ENCODE peak calls at places on chromosomes 5 and 9, in four cellular contexts. X is prostate gland, K is Panc1, A is cardiac muscle cell. E is an unnamed sample.

GRCh38 chr5:37637165-37637845 is 202.5 kb downstream of the GDNF start:
- DNase-seq in X (no peak), K (no peak), A (no peak), E (peak; percentile 54)

GRCh38 chr9:86926130-86926529 is 21.2 kb downstream of the GAS1 start:
- DNase-seq in X (no peak), K (no peak), A (peak; percentile 42), E (no peak)

GRCh38 chr5:86838078-86838477 is 220.3 kb downstream of the COX7C start:
- DNase-seq in X (no peak), K (no peak), A (no peak), E (no peak)

GRCh38 chr9:103552712-103553111 is 541.4 kb upstream of the SMC2 start:
- DNase-seq in X (no peak), K (no peak), A (no peak), E (no peak)

GRCh38 chr5:83471405-83472212 is at the start of gene VCAN:
- DNase-seq in X (peak; percentile 20), K (no peak), A (peak; percentile 94), E (no peak)

GRCh38 chr5:72106922-72107873 is at the start of gene MAP1B:
- DNase-seq in X (peak; percentile 13), K (no peak), A (peak; percentile 82), E (peak; percentile 3)

GRCh38 chr5:179127136-179128040 is 67.2 kb downstream of the ZNF354C start:
- DNase-seq in X (no peak), K (no peak), A (no peak), E (no peak)

GRCh38 chr5:5140051-5141010 is at the start of gene ADAMTS16:
- DNase-seq in X (no peak), K (no peak), A (no peak), E (no peak)

GRCh38 chr9:131704195-131704983 is 35.5 kb downstream of the RAPGEF1 start:
- DNase-seq in X (no peak), K (no peak), A (no peak), E (no peak)

GRCh38 chr9:101037433-101037832 is 8.9 kb downstream of the PLPPR1 start:
- DNase-seq in X (no peak), K (no peak), A (no peak), E (no peak)

GRCh38 chr9:98488578-98489312 is 220.0 kb downstream of the GABBR2 start:
- DNase-seq in X (no peak), K (no peak), A (peak; percentile 87), E (peak; percentile 74)

GRCh38 chr9:135330307-135330631 is 149.3 kb upstream of the PPP1R26 start:
- DNase-seq in X (no peak), K (no peak), A (no peak), E (no peak)

GRCh38 chr5:44613951-44614350 is 194.8 kb upstream of the MRPS30 start:
- DNase-seq in X (no peak), K (no peak), A (no peak), E (no peak)

GRCh38 chr9:5013379-5013778 is 28.3 kb downstream of the JAK2 start:
- DNase-seq in X (no peak), K (no peak), A (peak; percentile 22), E (no peak)

GRCh38 chr5:124963236-124963929 is 216.9 kb upstream of the ZNF608 start:
- DNase-seq in X (no peak), K (no peak), A (peak; percentile 93), E (peak; percentile 31)

GRCh38 chr5:132484386-132484715 is 6.2 kb downstream of the IRF1 start:
- DNase-seq in X (no peak), K (no peak), A (no peak), E (no peak)

GRCh38 chr5:119078870-119079269 is 8.0 kb downstream of the DMXL1 start:
- DNase-seq in X (no peak), K (no peak), A (peak; percentile 74), E (peak; percentile 34)

GRCh38 chr9:84808416-84808815 is 138.9 kb downstream of the NTRK2 start:
- DNase-seq in X (no peak), K (no peak), A (no peak), E (peak; percentile 59)

GRCh38 chr5:73126957-73127356 is 6.6 kb downstream of the TMEM171 start:
- DNase-seq in X (no peak), K (no peak), A (no peak), E (no peak)

GRCh38 chr5:15550502-15551115 is 50.6 kb downstream of the FBXL7 start:
- DNase-seq in X (peak; percentile 28), K (no peak), A (peak; percentile 77), E (no peak)

GRCh38 chr9:114078021-114078780 is at the start of gene AMBP:
- DNase-seq in X (peak; percentile 32), K (no peak), A (peak; percentile 18), E (no peak)

GRCh38 chr9:92947268-92948031 is at the start of gene FGD3:
- DNase-seq in X (no peak), K (no peak), A (peak; percentile 31), E (no peak)

DNA sequence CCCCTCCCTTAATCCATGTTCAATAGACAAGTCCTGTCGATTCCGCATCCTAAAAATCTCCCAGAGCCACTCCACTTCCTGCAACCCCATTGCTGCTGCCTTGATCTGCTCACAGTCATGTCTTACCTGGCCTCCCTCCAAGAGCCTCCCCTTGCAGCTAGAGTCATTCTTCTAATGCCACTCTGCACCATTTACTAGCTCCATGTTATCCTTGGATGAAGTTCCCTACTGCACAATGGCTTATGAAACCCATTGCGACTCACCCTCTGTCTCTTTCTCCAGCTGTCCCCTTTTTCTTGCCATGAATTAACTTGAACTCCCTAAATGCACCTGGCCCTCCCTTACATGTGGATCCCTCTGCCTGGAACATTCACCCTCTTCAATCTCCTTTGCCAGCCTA is 39.5 kb downstream of the MEGF10 start:
- DNase-seq in X (no peak), K (no peak), A (no peak), E (no peak)
- H3K4me1 ChIP-seq in X (no peaks in the 10 kb centered on the region), K (no peaks in the 10 kb centered on the region), A (no peaks in the 10 kb centered on the region), E (no peaks in the 10 kb centered on the region)

GRCh38 chr5:173187054-173187743 is 42.9 kb downstream of the BNIP1 start:
- DNase-seq in X (no peak), K (no peak), A (no peak), E (no peak)
- TF ChIP-seq CTCF in X (no peak), K (no peak), A (no peak), E (peak; percentile 36)

GRCh38 chr5:25823330-25823873 is 1178.6 kb upstream of the CDH10 start:
- DNase-seq in X (no peak), K (no peak), A (no peak), E (no peak)
- H3K27ac ChIP-seq in X (no peak overlapping the region), K (no peak overlapping the region), A (no peak overlapping the region), E (no peak overlapping the region)

GRCh38 chr9:116282598-116282997 is 129.0 kb downstream of the PAPPA start:
- DNase-seq in X (no peak), K (no peak), A (no peak), E (no peak)
- H3K4me1 ChIP-seq in X (no peaks in the 10 kb centered on the region), K (no peaks in the 10 kb centered on the region), A (peaks cover 16% of the 10 kb centered on the region), E (peaks cover 8% of the 10 kb centered on the region)

DNA sequence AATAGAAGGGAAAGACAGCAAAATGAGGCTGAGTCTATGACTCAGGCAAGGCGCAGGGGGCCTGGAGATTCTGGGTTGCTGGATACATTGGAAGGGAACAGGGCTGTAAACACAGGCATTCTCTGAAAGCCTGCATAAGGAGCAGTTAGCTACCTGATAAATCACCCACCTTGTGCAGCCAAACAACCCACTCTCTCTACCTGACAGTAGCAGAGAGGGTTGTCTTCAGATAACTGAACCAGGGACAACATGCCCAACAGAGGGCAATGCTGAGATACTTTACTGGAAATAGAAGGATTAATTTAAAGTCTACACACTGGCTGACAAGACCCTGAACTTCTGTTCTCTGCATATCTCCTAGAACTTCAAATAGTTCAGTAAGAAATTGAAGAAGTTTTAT is 161.6 kb downstream of the KCTD16 start:
- DNase-seq in X (no peak), K (no peak), A (no peak), E (peak; percentile 2)
- TF ChIP-seq CTCF in X (no peak), K (peak; percentile 18), A (no peak), E (peak; percentile 33)

DNA sequence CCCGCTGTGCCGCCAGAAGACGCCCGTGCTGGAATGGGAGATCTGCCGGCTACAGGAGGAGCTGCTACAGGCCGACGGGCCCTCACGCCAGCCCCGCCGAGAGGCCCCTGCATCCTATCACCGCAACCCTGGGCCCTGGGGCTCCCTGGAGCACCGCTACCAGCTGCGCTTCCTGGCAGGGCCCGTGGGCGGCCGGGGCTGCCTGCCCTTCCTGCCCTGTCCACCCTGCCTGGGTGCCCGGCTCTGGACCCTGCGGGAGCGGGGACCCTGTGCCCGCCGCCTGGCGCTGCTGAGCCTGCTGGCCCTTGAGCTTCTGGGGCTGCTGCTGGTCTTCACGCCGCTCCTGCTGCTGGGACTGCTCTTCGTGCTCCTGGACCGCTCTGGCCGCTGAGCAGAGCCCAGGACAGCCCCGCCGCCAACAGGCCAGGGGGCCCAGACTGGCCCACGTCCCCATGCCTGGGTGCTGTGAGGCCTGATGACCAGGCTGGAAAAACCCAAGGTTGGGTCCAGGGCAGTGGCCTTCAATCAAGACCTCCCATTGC is 3.8 kb downstream of the RNF208 start:
- DNase-seq in X (no peak), K (no peak), A (no peak), E (no peak)
- H3K27ac ChIP-seq in X (peak overlapping the region; percentile 79), K (peak overlapping the region; percentile 86), A (peak overlapping the region; percentile 90), E (no peak overlapping the region)

E was measured in foreskin keratinocyte.